ENCODE peak calls at places on chromosomes 4 and X, in five cellular contexts. V is left lung, D is IMR-90, T is HCT116, U is GM20000. K is an unnamed sample.

GRCh38 chr4:118259103-118259502 is 93.7 kb downstream of the PRSS12 start:
- DNase-seq in U (no peak), D (no peak), T (no peak), V (no peak), K (no peak)

GRCh38 chr4:79121875-79122358 is 182.7 kb upstream of the PAQR3 start:
- DNase-seq in V (no peak), T (no peak), U (no peak), D (no peak), K (no peak)

GRCh38 chrX:11151799-11152591 is 40.9 kb downstream of the HCCS start:
- DNase-seq in V (no peak), U (no peak), T (no peak), D (no peak), K (no peak)

GRCh38 chrX:106481341-106481740 is 130.4 kb upstream of the RADX start:
- DNase-seq in V (no peak), T (peak), U (peak), D (peak), K (no peak)

GRCh38 chr4:145012841-145013240 is 85.2 kb downstream of the ANAPC10 start:
- DNase-seq in T (no peak), U (no peak), V (no peak), D (peak), K (no peak)

GRCh38 chr4:151641167-151641566 is 119.6 kb downstream of the GATB start:
- DNase-seq in D (peak), T (no peak), U (no peak), V (no peak), K (no peak)

GRCh38 chr4:182738283-182739047 is 178.7 kb downstream of the DCTD start:
- DNase-seq in V (no peak), T (no peak), U (no peak), D (peak), K (no peak)

GRCh38 chr4:53015681-53016080 is 153.6 kb downstream of the RASL11B start:
- DNase-seq in V (no peak), U (no peak), D (peak), T (peak), K (peak)

GRCh38 chr4:27861381-27861787 is 1000.7 kb downstream of the STIM2 start:
- DNase-seq in D (peak), V (no peak), U (no peak), T (peak), K (no peak)

GRCh38 chr4:176443646-176444409 is 124.1 kb downstream of the SPCS3 start:
- DNase-seq in V (no peak), T (no peak), U (no peak), D (no peak), K (no peak)

GRCh38 chr4:74933562-74934015 is 673 bp downstream of the PARM1 start:
- DNase-seq in T (no peak), V (no peak), D (no peak), U (peak), K (peak)

GRCh38 chr4:167020410-167020809 is 213.9 kb downstream of the SPOCK3 start:
- DNase-seq in D (no peak), U (no peak), T (no peak), V (no peak), K (peak)

GRCh38 chr4:129929052-129929451 is 833.1 kb downstream of the C4orf33 start:
- DNase-seq in T (no peak), U (no peak), D (no peak), V (no peak), K (no peak)

GRCh38 chr4:174423257-174423944 is 98.9 kb downstream of the HPGD start:
- DNase-seq in T (peak), V (peak), U (no peak), D (peak), K (no peak)

GRCh38 chr4:2244947-2245786 is 3.2 kb upstream of the HAUS3 start:
- DNase-seq in T (no peak), V (no peak), D (no peak), U (peak), K (no peak)

GRCh38 chrX:23907106-23907495 is 637 bp downstream of the APOO start:
- DNase-seq in D (no peak), V (no peak), U (no peak), T (no peak), K (peak)

GRCh38 chr4:20370284-20370683 is 118.6 kb downstream of the SLIT2 start:
- DNase-seq in T (no peak), D (peak), U (no peak), V (no peak), K (no peak)

GRCh38 chr4:145734576-145735329 is 54.8 kb downstream of the C4orf51 start:
- DNase-seq in D (peak), V (peak), T (no peak), U (peak), K (no peak)

GRCh38 chr4:102541708-102542107 is 40.5 kb downstream of the NFKB1 start:
- DNase-seq in T (no peak), D (no peak), V (no peak), U (no peak), K (peak)

GRCh38 chr4:149371021-149371420 is 444.6 kb downstream of the IQCM start:
- DNase-seq in U (peak), V (no peak), D (peak), T (peak), K (no peak)

GRCh38 chr4:1809754-1810502 is 16.8 kb downstream of the FGFR3 start:
- DNase-seq in T (peak), U (peak), D (peak), V (peak), K (peak)

GRCh38 chr4:99947608-99948007 is 1.2 kb upstream of the DNAJB14 start:
- DNase-seq in T (no peak), V (no peak), D (no peak), U (no peak), K (no peak)

GRCh38 chr4:88422403-88422802 is 34.5 kb upstream of the HERC5 start:
- DNase-seq in U (no peak), T (no peak), V (no peak), D (no peak), K (no peak)

GRCh38 chrX:70439016-70439415 is 5.6 kb upstream of the DLG3 start:
- DNase-seq in T (no peak), V (no peak), D (no peak), U (no peak), K (no peak)

GRCh38 chr4:177532363-177532762 is 90.1 kb upstream of the AGA start:
- DNase-seq in V (no peak), D (peak), U (no peak), T (no peak), K (no peak)

GRCh38 chr4:22463179-22463578 is 52.7 kb downstream of the ADGRA3 start:
- DNase-seq in U (no peak), D (no peak), T (no peak), V (no peak), K (no peak)

GRCh38 chr4:153790962-153791551 is 2.2 kb upstream of the SFRP2 start:
- DNase-seq in T (no peak), U (peak), D (no peak), V (no peak), K (peak)

GRCh38 chr4:146638801-146639351 is at the start of gene POU4F2:
- DNase-seq in T (no peak), D (no peak), V (no peak), U (peak), K (peak)

GRCh38 chr4:161522031-161522430 is 641.8 kb downstream of the FSTL5 start:
- DNase-seq in V (no peak), U (no peak), T (no peak), D (no peak), K (no peak)

GRCh38 chr4:131093303-131093702 is 1997.4 kb downstream of the C4orf33 start:
- DNase-seq in U (no peak), V (no peak), D (no peak), T (no peak), K (no peak)

GRCh38 chr4:20760053-20760452 is 59.8 kb downstream of the PACRGL start:
- DNase-seq in V (no peak), D (no peak), T (no peak), U (no peak), K (no peak)

GRCh38 chr4:94369046-94369445 is 26.4 kb upstream of the HPGDS start:
- DNase-seq in U (no peak), T (no peak), D (no peak), V (no peak), K (no peak)

GRCh38 chr4:94364527-94364926 is 21.9 kb upstream of the HPGDS start:
- DNase-seq in V (no peak), D (no peak), T (no peak), U (no peak), K (no peak)

GRCh38 chr4:94372579-94372978 is 29.9 kb upstream of the HPGDS start:
- DNase-seq in V (no peak), D (no peak), T (no peak), U (no peak), K (no peak)

GRCh38 chr4:94365304-94365703 is 22.7 kb upstream of the HPGDS start:
- DNase-seq in D (peak), T (no peak), U (no peak), V (no peak), K (no peak)

DNA sequence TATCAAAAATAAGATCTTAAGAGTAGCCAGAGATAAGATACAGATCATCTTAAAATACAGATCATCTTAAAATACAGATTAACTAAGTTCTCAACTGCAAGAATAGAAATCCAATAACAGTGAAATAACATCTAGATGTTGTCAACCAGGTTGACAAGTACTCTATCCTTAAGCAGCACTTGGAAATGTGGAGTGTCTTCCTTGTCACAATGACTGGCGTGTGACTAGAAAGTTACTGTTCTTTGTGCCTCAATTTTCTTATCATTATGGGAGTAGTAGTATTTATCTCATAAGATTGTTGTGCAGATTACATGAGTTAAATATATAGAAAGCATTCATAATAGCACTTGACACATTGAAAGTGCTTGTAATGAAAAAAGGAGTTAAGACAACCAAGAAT is 25.8 kb upstream of the HPGDS start:
- DNase-seq in U (no peak), T (no peak), V (no peak), D (no peak), K (no peak)
- TF ChIP-seq CTCF in U (no peak), T (no peak), V (no peak), D (no peak), K (no peak)

GRCh38 chr4:41200486-41201017 is 13.8 kb downstream of the APBB2 start:
- DNase-seq in U (no peak), V (no peak), D (no peak), T (no peak), K (no peak)
- TF ChIP-seq CTCF in U (no peak), V (no peak), D (no peak), T (no peak), K (no peak)

DNA sequence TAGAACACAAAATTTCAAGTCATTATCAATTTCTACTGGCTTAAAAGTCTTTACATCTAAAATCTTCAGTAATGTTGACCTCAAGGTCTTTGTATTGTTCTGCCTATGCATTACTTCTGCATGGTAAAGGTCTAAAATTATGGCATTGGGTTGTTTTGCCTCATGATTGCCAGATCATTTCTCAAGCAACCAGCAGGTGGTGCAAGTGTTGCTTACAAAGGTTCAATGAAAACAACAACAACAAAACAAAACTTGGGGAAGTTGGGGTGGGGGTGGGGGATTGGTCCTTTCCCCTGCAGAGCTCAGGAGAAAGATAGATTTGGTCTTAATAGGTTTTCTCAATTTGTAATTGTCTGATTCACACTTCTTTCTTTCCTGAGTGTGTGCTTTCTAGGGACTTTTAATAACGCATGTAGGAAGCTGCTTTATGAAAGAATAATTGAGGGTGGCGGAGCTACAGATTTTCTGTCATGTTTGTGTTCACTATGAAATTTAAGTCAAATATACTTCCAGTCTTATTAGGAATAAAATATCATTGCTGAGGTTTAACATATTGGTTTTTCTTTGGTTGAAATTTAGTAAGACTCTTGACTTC is 145.1 kb downstream of the COL4A5 start:
- DNase-seq in U (no peak), D (no peak), V (no peak), T (peak), K (no peak)
- TF ChIP-seq CTCF in U (no peak), D (peak), V (no peak), T (peak), K (peak)

GRCh38 chrX:100593142-100593541 is 8.4 kb downstream of the TNMD start:
- DNase-seq in U (no peak), T (no peak), V (no peak), D (no peak), K (no peak)
- TF ChIP-seq CTCF in U (no peak), T (no peak), V (no peak), D (no peak), K (no peak)

DNA sequence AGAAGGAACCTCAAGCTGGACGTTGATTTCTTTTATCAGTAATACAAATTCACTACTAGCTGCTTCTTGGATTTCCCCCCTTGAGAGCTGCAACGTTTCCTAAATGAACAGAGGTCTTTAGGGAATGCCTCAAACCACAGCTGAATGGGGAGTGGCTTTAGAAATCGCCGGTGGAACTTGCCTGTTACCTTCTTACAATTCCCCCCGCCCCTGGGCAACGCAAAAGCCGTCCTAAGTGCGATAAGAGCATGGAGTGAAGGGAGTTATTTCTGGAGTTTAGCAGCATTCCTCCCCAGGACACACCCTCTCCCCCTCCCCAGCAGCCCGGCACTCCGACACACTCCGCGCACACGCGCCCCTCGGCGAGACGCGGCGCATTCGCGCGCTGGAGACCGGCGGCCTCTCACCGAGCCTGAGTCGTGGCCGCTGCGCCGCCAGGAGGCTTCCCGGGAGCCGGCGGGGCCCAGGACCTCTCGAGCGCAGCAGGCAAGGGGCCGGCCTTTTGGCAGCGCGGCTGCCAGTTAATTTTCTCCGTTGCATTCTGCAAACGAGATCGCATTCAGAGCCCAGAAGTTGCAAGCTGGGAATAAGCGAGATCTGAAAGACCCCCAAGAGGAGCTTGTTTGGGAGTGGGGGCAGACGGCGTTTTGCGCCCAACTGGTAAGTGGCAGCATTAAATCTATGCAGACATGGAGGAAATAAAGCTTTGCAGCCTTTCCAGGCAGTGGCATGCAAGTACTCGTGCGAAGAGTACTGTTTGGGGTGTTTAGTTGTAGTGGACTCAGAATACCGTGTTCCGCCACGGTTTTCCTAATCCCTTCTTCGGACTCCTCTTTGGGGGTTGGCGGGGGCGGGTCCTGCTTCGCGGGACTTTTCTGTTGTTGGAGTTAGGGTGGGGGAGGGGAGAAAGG is 134.6 kb downstream of the PALLD start:
- DNase-seq in D (peak), T (no peak), U (peak), V (peak), K (peak)
- TF ChIP-seq CTCF in D (peak), T (peak), U (no peak), V (peak), K (no peak)

GRCh38 chrX:118226060-118226428 is 109.4 kb upstream of the KLHL13 start:
- DNase-seq in D (no peak), T (no peak), V (no peak), U (peak), K (no peak)
- TF ChIP-seq CTCF in D (peak), T (peak), V (no peak), U (peak), K (no peak)

GRCh38 chrX:95071052-95071451 is 1397.0 kb downstream of the FAM133A start:
- DNase-seq in T (no peak), U (no peak), V (no peak), D (no peak), K (no peak)

GRCh38 chrX:95071621-95072020 is 1397.6 kb downstream of the FAM133A start:
- DNase-seq in T (no peak), D (peak), V (no peak), U (no peak), K (no peak)

GRCh38 chrX:95076449-95076848 is 1402.4 kb downstream of the FAM133A start:
- DNase-seq in U (no peak), T (no peak), V (no peak), D (peak), K (no peak)
- TF ChIP-seq CTCF in U (peak), T (peak), V (peak), D (peak), K (peak)